ENCODE peak calls at places on chromosomes 3 and 15, in seven cellular contexts. M, G, L, K, B, N and U are unnamed samples.

GRCh38 chr15:33330931-33331330 is 20.2 kb downstream of the RYR3 start:
- DNase-seq in K (no peak), M (no peak), B (no peak), G (no peak), N (no peak), L (no peak), U (no peak)

GRCh38 chr3:111971533-111971932 is 7.3 kb upstream of the ABHD10 start:
- DNase-seq in K (no peak), B (no peak), M (no peak), N (no peak), L (no peak), G (no peak), U (no peak)

GRCh38 chr15:66004618-66005262 is 135.4 kb downstream of the RAB11A start:
- DNase-seq in L (no peak), G (peak; percentile 78), B (no peak), N (peak; percentile 34), M (peak; percentile 66), K (peak; percentile 43), U (peak; percentile 54)

GRCh38 chr15:45497261-45497660 is 25.3 kb downstream of the SLC30A4 start:
- DNase-seq in K (no peak), L (no peak), N (no peak), G (no peak), M (no peak), B (no peak), U (no peak)

GRCh38 chr3:40192628-40193027 is 116.9 kb upstream of the EIF1B start:
- DNase-seq in G (peak; percentile 45), M (no peak), B (no peak), N (no peak), L (no peak), K (peak; percentile 34), U (no peak)

GRCh38 chr3:98034486-98034885 is 629 bp downstream of the GABRR3 start:
- DNase-seq in M (no peak), N (no peak), K (no peak), B (no peak), L (no peak), G (no peak), U (no peak)

GRCh38 chr3:188529228-188529627 is 375.3 kb downstream of the LPP start:
- DNase-seq in N (no peak), B (no peak), K (peak; percentile 19), G (no peak), M (no peak), L (no peak), U (peak; percentile 14)

GRCh38 chr3:70861855-70862254 is 549.4 kb upstream of the MDFIC2 start:
- DNase-seq in B (no peak), N (no peak), G (no peak), K (peak; percentile 33), L (no peak), M (no peak), U (peak; percentile 83)

GRCh38 chr3:71859128-71859519 is 74.2 kb upstream of the PROK2 start:
- DNase-seq in M (peak; percentile 59), N (peak; percentile 10), G (peak; percentile 60), L (peak; percentile 55), K (peak; percentile 68), B (peak; percentile 27), U (peak; percentile 34)

GRCh38 chr15:99249270-99249817 is at the start of gene TTC23:
- DNase-seq in N (peak; percentile 20), B (peak; percentile 85), K (peak; percentile 91), G (peak; percentile 34), L (no peak), M (peak; percentile 73), U (peak; percentile 90)

GRCh38 chr3:14480207-14481017 is 59.7 kb downstream of the GRIP2 start:
- DNase-seq in M (peak; percentile 60), K (no peak), L (peak; percentile 53), B (no peak), G (no peak), N (no peak), U (no peak)

GRCh38 chr15:35306361-35306981 is 221.4 kb upstream of the NANOGP8 start:
- DNase-seq in L (no peak), B (peak; percentile 18), N (no peak), M (peak; percentile 79), G (no peak), K (peak; percentile 48), U (peak; percentile 74)

GRCh38 chr3:32630266-32630665 is 54.7 kb upstream of the CNOT10 start:
- DNase-seq in N (no peak), K (peak; percentile 82), G (no peak), B (no peak), M (no peak), L (no peak), U (peak; percentile 52)

DNA sequence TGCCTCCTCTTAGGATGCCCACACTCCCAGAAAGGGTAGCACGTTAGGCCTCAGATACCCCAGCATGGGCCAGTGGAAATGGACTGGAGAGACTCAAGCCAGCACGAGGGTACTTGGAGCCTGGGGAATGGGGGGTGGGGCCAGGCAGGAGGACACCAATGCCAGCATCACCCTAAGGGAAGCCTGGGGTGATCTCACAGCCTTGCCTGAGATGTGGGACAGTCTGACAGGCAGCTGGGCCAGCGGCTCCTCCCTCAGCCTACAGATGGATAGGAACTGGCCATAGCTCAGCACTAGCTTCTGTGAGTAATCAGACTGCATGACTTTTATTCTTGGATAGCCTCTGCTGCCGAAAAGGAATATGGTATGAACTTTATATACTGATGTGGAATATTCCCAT is 59.6 kb upstream of the MRPS22 start:
- DNase-seq in L (no peak), G (no peak), K (no peak), N (no peak), M (no peak), B (no peak), U (peak; percentile 91)
- TF ChIP-seq EZH2phosphoT487 in L (no peak), G (no peak), K (no peak), N (no peak), M (no peak), B (no peak), U (no peak)

GRCh38 chr15:83472151-83472550 is 25.0 kb downstream of the SH3GL3 start:
- DNase-seq in L (no peak), B (no peak), M (no peak), N (no peak), K (no peak), G (no peak), U (no peak)

GRCh38 chr15:83471307-83471866 is 24.2 kb downstream of the SH3GL3 start:
- DNase-seq in G (no peak), M (no peak), N (no peak), L (no peak), K (peak; percentile 10), B (no peak), U (no peak)

GRCh38 chr15:83475551-83475950 is 28.4 kb downstream of the SH3GL3 start:
- DNase-seq in M (no peak), K (peak; percentile 73), L (no peak), N (no peak), G (no peak), B (no peak), U (peak; percentile 40)

GRCh38 chr15:83472797-83473196 is 25.7 kb downstream of the SH3GL3 start:
- DNase-seq in K (no peak), B (no peak), G (no peak), M (no peak), N (no peak), L (no peak), U (no peak)

GRCh38 chr15:83474578-83474977 is 27.4 kb downstream of the SH3GL3 start:
- DNase-seq in G (no peak), N (no peak), L (no peak), K (no peak), M (no peak), B (no peak), U (no peak)
- TF ChIP-seq EZH2phosphoT487 in G (no peak), N (no peak), L (no peak), K (no peak), M (no peak), B (no peak), U (no peak)

GRCh38 chr15:69444686-69445085 is 7.9 kb upstream of the RPLP1 start:
- DNase-seq in B (no peak), K (no peak), L (no peak), G (no peak), M (no peak), N (no peak), U (no peak)
- TF ChIP-seq EZH2phosphoT487 in B (no peak), K (no peak), L (no peak), G (no peak), M (no peak), N (no peak), U (no peak)

GRCh38 chr3:16587047-16587702 is 18.0 kb downstream of the DAZL start:
- DNase-seq in G (peak; percentile 6), M (no peak), B (no peak), K (no peak), N (no peak), L (no peak), U (peak; percentile 20)
- TF ChIP-seq EZH2phosphoT487 in G (no peak), M (no peak), B (no peak), K (no peak), N (no peak), L (no peak), U (no peak)

GRCh38 chr15:69515508-69516290 is 63.1 kb downstream of the RPLP1 start:
- DNase-seq in N (no peak), K (no peak), L (no peak), M (no peak), G (no peak), B (no peak), U (no peak)
- TF ChIP-seq EZH2phosphoT487 in N (no peak), K (no peak), L (no peak), M (no peak), G (no peak), B (no peak), U (no peak)

GRCh38 chr3:185397676-185398075 is 34.7 kb downstream of the MAP3K13 start:
- DNase-seq in B (no peak), G (no peak), L (peak; percentile 46), N (no peak), M (no peak), K (no peak), U (no peak)
- TF ChIP-seq EZH2phosphoT487 in B (no peak), G (no peak), L (no peak), N (no peak), M (no peak), K (no peak), U (no peak)

DNA sequence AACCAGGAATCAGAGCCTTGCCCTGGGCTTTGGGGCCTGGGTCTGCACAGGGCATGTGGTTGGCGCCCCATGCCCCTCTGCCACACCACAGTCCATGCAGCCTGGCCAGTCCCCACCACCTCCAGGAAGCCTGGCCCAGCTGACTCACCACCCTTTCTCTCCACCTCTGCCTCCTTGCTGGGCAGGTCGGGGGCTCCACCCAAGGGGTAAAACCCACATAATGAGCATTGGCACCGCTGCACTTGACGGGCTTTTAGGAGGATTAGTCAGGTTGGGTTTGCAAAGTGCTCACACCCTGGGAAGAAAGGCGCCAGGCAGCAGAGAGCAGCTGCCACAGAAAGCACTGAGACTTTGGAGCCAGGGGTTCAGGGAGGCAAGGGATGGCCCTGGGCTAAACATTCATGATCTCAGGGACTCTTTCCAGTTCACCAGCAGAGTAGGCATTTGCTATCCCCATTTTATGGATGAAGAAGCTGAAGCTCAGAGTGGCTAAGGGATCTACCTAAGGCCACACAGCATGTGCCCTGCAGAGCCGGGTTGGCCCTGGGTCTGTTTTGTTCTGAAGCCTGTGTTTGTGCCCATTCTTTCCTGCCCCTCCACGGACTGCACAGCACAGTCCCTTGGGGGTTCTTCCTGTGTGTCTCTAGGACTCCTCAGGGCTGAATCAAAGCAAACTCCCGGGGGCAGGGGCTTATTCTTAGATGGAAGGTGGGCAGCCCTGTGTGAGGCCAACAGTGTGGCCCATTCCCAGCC is 113.4 kb downstream of the ETFA start:
- DNase-seq in B (peak; percentile 51), L (no peak), K (peak; percentile 66), N (no peak), G (no peak), M (no peak), U (peak; percentile 64)
- TF ChIP-seq EZH2phosphoT487 in B (no peak), L (no peak), K (no peak), N (no peak), G (no peak), M (no peak), U (no peak)